ENCODE peak calls at places on chromosome X, in four cellular contexts. One of them, this sample, is unnamed.

GRCh38 chrX:29581223-29581622 is 634.1 kb upstream of the MAGEB2 start:
- DNase-seq in K562: no peak
- DNase-seq in HepG2: no peak
- DNase-seq in GM12878: no peak
- DNase-seq in this sample: no peak

GRCh38 chrX:46710425-46710824 is 48.5 kb downstream of the SLC9A7 start:
- DNase-seq in K562: no peak
- DNase-seq in HepG2: peak
- DNase-seq in GM12878: no peak
- DNase-seq in this sample: no peak

GRCh38 chrX:110317820-110318663 is at the start of gene AMMECR1:
- DNase-seq in K562: peak
- DNase-seq in HepG2: peak
- DNase-seq in GM12878: no peak
- DNase-seq in this sample: peak

GRCh38 chrX:15930585-15930984 is 76.0 kb upstream of the AP1S2 start:
- DNase-seq in K562: no peak
- DNase-seq in HepG2: no peak
- DNase-seq in GM12878: peak
- DNase-seq in this sample: no peak

GRCh38 chrX:21509912-21510311 is 135.7 kb downstream of the CNKSR2 start:
- DNase-seq in K562: no peak
- DNase-seq in HepG2: no peak
- DNase-seq in GM12878: no peak
- DNase-seq in this sample: no peak

GRCh38 chrX:26442340-26442739 is 226.4 kb downstream of the MAGEB5 start:
- DNase-seq in K562: no peak
- DNase-seq in HepG2: no peak
- DNase-seq in GM12878: no peak
- DNase-seq in this sample: no peak

GRCh38 chrX:48468247-48468671 is 1.8 kb downstream of the SLC38A5 start:
- DNase-seq in K562: peak
- DNase-seq in HepG2: no peak
- DNase-seq in GM12878: no peak
- DNase-seq in this sample: no peak

GRCh38 chrX:120769576-120770341 is 105.9 kb downstream of the CT47B1 start:
- DNase-seq in K562: no peak
- DNase-seq in HepG2: peak
- DNase-seq in GM12878: no peak
- DNase-seq in this sample: no peak

GRCh38 chrX:10017866-10018265 is 50.7 kb downstream of the CLDN34 start:
- DNase-seq in K562: no peak
- DNase-seq in HepG2: peak
- DNase-seq in GM12878: no peak
- DNase-seq in this sample: no peak

GRCh38 chrX:24990585-24990984 is 25.2 kb downstream of the ARX start:
- DNase-seq in K562: no peak
- DNase-seq in HepG2: no peak
- DNase-seq in GM12878: no peak
- DNase-seq in this sample: no peak

GRCh38 chrX:7399373-7399772 is 251.4 kb upstream of the PUDP start:
- DNase-seq in K562: no peak
- DNase-seq in HepG2: no peak
- DNase-seq in GM12878: no peak
- DNase-seq in this sample: no peak

GRCh38 chrX:15465896-15466651 is 27.1 kb downstream of the PIR start:
- DNase-seq in K562: no peak
- DNase-seq in HepG2: no peak
- DNase-seq in GM12878: no peak
- DNase-seq in this sample: peak

GRCh38 chrX:17521871-17522693 is 147.1 kb downstream of the NHS start:
- DNase-seq in K562: peak
- DNase-seq in HepG2: no peak
- DNase-seq in GM12878: no peak
- DNase-seq in this sample: no peak

GRCh38 chrX:23434356-23434884 is 99.8 kb downstream of the PTCHD1 start:
- DNase-seq in K562: no peak
- DNase-seq in HepG2: no peak
- DNase-seq in GM12878: no peak
- DNase-seq in this sample: no peak

GRCh38 chrX:107135076-107135964 is 16.7 kb upstream of the RBM41 start:
- DNase-seq in K562: no peak
- DNase-seq in HepG2: peak
- DNase-seq in GM12878: no peak
- DNase-seq in this sample: no peak

GRCh38 chrX:45344597-45344996 is 143.9 kb upstream of the DIPK2B start:
- DNase-seq in K562: no peak
- DNase-seq in HepG2: no peak
- DNase-seq in GM12878: no peak
- DNase-seq in this sample: no peak

GRCh38 chrX:139759637-139760036 is 51.7 kb upstream of the MCF2 start:
- DNase-seq in K562: peak
- DNase-seq in HepG2: no peak
- DNase-seq in GM12878: no peak
- DNase-seq in this sample: no peak

GRCh38 chrX:41441934-41442823 is 5.0 kb upstream of the NYX start:
- DNase-seq in K562: peak
- DNase-seq in HepG2: peak
- DNase-seq in GM12878: peak
- DNase-seq in this sample: peak

GRCh38 chrX:107715331-107716044 is 60.1 kb downstream of the TSC22D3 start:
- DNase-seq in K562: no peak
- DNase-seq in HepG2: no peak
- DNase-seq in GM12878: no peak
- DNase-seq in this sample: no peak

GRCh38 chrX:30580641-30581040 is 3.1 kb upstream of the TASL start:
- DNase-seq in K562: no peak
- DNase-seq in HepG2: no peak
- DNase-seq in GM12878: no peak
- DNase-seq in this sample: no peak

GRCh38 chrX:148298737-148299136 is 201.7 kb upstream of the AFF2 start:
- DNase-seq in K562: no peak
- DNase-seq in HepG2: no peak
- DNase-seq in GM12878: no peak
- DNase-seq in this sample: no peak

GRCh38 chrX:77704881-77705280 is 81.1 kb downstream of the ATRX start:
- DNase-seq in K562: no peak
- DNase-seq in HepG2: no peak
- DNase-seq in GM12878: no peak
- DNase-seq in this sample: no peak

GRCh38 chrX:110420771-110421498 is 62.3 kb downstream of the RTL9 start:
- DNase-seq in K562: peak
- DNase-seq in HepG2: no peak
- DNase-seq in GM12878: no peak
- DNase-seq in this sample: no peak

GRCh38 chrX:16207631-16208030 is 40.4 kb downstream of the MAGEB17 start:
- DNase-seq in K562: no peak
- DNase-seq in HepG2: no peak
- DNase-seq in GM12878: no peak
- DNase-seq in this sample: no peak

GRCh38 chrX:11484290-11484689 is 181.4 kb downstream of the ARHGAP6 start:
- DNase-seq in K562: no peak
- DNase-seq in HepG2: no peak
- DNase-seq in GM12878: no peak
- DNase-seq in this sample: no peak

GRCh38 chrX:41468647-41469323 is 21.6 kb downstream of the NYX start:
- DNase-seq in K562: no peak
- DNase-seq in HepG2: no peak
- DNase-seq in GM12878: no peak
- DNase-seq in this sample: no peak

GRCh38 chrX:123357941-123358340 is 173.9 kb downstream of the GRIA3 start:
- DNase-seq in K562: no peak
- DNase-seq in HepG2: no peak
- DNase-seq in GM12878: peak
- DNase-seq in this sample: no peak

GRCh38 chrX:77668391-77669237 is 117.4 kb downstream of the ATRX start:
- DNase-seq in K562: no peak
- DNase-seq in HepG2: peak
- DNase-seq in GM12878: no peak
- DNase-seq in this sample: no peak

GRCh38 chrX:57367649-57368048 is 81.1 kb downstream of the FAAH2 start:
- DNase-seq in K562: no peak
- DNase-seq in HepG2: peak
- DNase-seq in GM12878: no peak
- DNase-seq in this sample: no peak

GRCh38 chrX:77442728-77443127 is 4.5 kb upstream of the FGF16 start:
- DNase-seq in K562: no peak
- DNase-seq in HepG2: peak
- DNase-seq in GM12878: no peak
- DNase-seq in this sample: no peak

GRCh38 chrX:11698747-11699146 is 33.0 kb upstream of the ARHGAP6 start:
- DNase-seq in K562: no peak
- DNase-seq in HepG2: no peak
- DNase-seq in GM12878: no peak
- DNase-seq in this sample: no peak

GRCh38 chrX:18291006-18291545 is 63.4 kb downstream of the SCML2 start:
- DNase-seq in K562: no peak
- DNase-seq in HepG2: no peak
- DNase-seq in GM12878: no peak
- DNase-seq in this sample: no peak

GRCh38 chrX:21738950-21739287 is 19.0 kb downstream of the SMPX start:
- DNase-seq in K562: no peak
- DNase-seq in HepG2: no peak
- DNase-seq in GM12878: no peak
- DNase-seq in this sample: no peak

GRCh38 chrX:103607385-103608304 is at the start of gene TCEAL3:
- DNase-seq in K562: no peak
- DNase-seq in HepG2: no peak
- DNase-seq in GM12878: no peak
- DNase-seq in this sample: no peak

GRCh38 chrX:148416931-148417330 is 83.5 kb upstream of the AFF2 start:
- DNase-seq in K562: no peak
- DNase-seq in HepG2: no peak
- DNase-seq in GM12878: no peak
- DNase-seq in this sample: no peak

GRCh38 chrX:2789569-2789968 is 37.7 kb downstream of the XG start:
- DNase-seq in K562: no peak
- DNase-seq in HepG2: no peak
- DNase-seq in GM12878: no peak
- DNase-seq in this sample: no peak

GRCh38 chrX:153829799-153830631 is at the start of gene PDZD4:
- DNase-seq in K562: peak
- DNase-seq in HepG2: no peak
- DNase-seq in GM12878: no peak
- DNase-seq in this sample: peak

GRCh38 chrX:153831435-153832150 is 1.2 kb upstream of the PDZD4 start:
- DNase-seq in K562: no peak
- DNase-seq in HepG2: no peak
- DNase-seq in GM12878: no peak
- DNase-seq in this sample: no peak

GRCh38 chrX:153830632-153831434 is 489 bp upstream of the PDZD4 start:
- DNase-seq in K562: no peak
- DNase-seq in HepG2: no peak
- DNase-seq in GM12878: no peak
- DNase-seq in this sample: no peak

GRCh38 chrX:153829549-153829798 is 870 bp downstream of the PDZD4 start:
- DNase-seq in K562: no peak
- DNase-seq in HepG2: no peak
- DNase-seq in GM12878: no peak
- DNase-seq in this sample: no peak

DNA sequence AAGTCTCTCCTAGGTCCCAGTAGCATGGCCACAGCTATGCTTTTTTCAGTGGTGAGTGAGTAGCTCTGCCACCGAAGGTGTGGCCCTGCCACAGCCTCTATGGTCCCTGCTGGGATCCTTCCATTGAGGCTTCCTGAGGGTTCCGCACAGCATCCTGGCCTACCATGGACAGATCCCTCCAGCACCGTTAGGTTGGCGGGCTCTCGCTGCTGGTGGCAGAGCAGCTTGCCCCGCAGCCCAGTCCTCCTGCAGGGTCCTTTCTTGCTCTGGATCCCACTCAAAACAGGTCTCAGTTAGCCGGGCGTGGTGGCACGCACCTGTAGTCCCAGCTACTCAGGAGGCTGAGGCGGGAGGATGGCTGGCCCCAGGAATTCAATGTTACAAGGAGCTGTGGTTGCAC is 2.4 kb upstream of the PDZD4 start:
- DNase-seq in K562: no peak
- DNase-seq in HepG2: no peak
- DNase-seq in GM12878: no peak
- DNase-seq in this sample: no peak
- TF ChIP-seq KDM1A in K562: no peak
- TF ChIP-seq KDM1A in HepG2: no peak
- TF ChIP-seq KDM1A in GM12878: no peak
- TF ChIP-seq KDM1A in this sample: no peak

GRCh38 chrX:72393836-72394517 is 88.3 kb upstream of the CITED1 start:
- DNase-seq in K562: no peak
- DNase-seq in HepG2: no peak
- DNase-seq in GM12878: no peak
- DNase-seq in this sample: no peak

GRCh38 chrX:72392816-72393800 is 87.4 kb upstream of the CITED1 start:
- DNase-seq in K562: no peak
- DNase-seq in HepG2: no peak
- DNase-seq in GM12878: no peak
- DNase-seq in this sample: no peak

GRCh38 chrX:72395252-72395651 is 89.5 kb upstream of the CITED1 start:
- DNase-seq in K562: no peak
- DNase-seq in HepG2: no peak
- DNase-seq in GM12878: no peak
- DNase-seq in this sample: no peak

GRCh38 chrX:72394518-72395163 is 88.9 kb upstream of the CITED1 start:
- DNase-seq in K562: no peak
- DNase-seq in HepG2: no peak
- DNase-seq in GM12878: no peak
- DNase-seq in this sample: no peak

GRCh38 chrX:72396117-72396516 is 90.4 kb upstream of the CITED1 start:
- DNase-seq in K562: no peak
- DNase-seq in HepG2: no peak
- DNase-seq in GM12878: no peak
- DNase-seq in this sample: no peak
- TF ChIP-seq ATF2 in K562: no peak
- TF ChIP-seq ATF2 in HepG2: no peak
- TF ChIP-seq ATF2 in GM12878: no peak
- TF ChIP-seq ATF2 in this sample: no peak

GRCh38 chrX:96568088-96568487 is 116.6 kb upstream of the DIAPH2 start:
- DNase-seq in K562: no peak
- DNase-seq in HepG2: no peak
- DNase-seq in GM12878: no peak
- DNase-seq in this sample: no peak

GRCh38 chrX:96569034-96569433 is 115.6 kb upstream of the DIAPH2 start:
- DNase-seq in K562: no peak
- DNase-seq in HepG2: no peak
- DNase-seq in GM12878: no peak
- DNase-seq in this sample: no peak

GRCh38 chrX:96564595-96564994 is 120.0 kb upstream of the DIAPH2 start:
- DNase-seq in K562: no peak
- DNase-seq in HepG2: no peak
- DNase-seq in GM12878: no peak
- DNase-seq in this sample: no peak

GRCh38 chrX:96566856-96567255 is 117.8 kb upstream of the DIAPH2 start:
- DNase-seq in K562: no peak
- DNase-seq in HepG2: no peak
- DNase-seq in GM12878: no peak
- DNase-seq in this sample: no peak

GRCh38 chrX:96563663-96564062 is 121.0 kb upstream of the DIAPH2 start:
- DNase-seq in K562: no peak
- DNase-seq in HepG2: no peak
- DNase-seq in GM12878: no peak
- DNase-seq in this sample: no peak
- TF ChIP-seq KDM1A in K562: no peak
- TF ChIP-seq KDM1A in HepG2: no peak
- TF ChIP-seq KDM1A in GM12878: no peak
- TF ChIP-seq KDM1A in this sample: no peak

GRCh38 chrX:1244164-1245076 is 24.2 kb upstream of the CSF2RA start:
- DNase-seq in K562: no peak
- DNase-seq in HepG2: no peak
- DNase-seq in GM12878: no peak
- DNase-seq in this sample: peak
- TF ChIP-seq ATF2 in K562: no peak
- TF ChIP-seq ATF2 in HepG2: no peak
- TF ChIP-seq ATF2 in GM12878: no peak
- TF ChIP-seq ATF2 in this sample: no peak

This sample was measured in H1.